ENCODE peak calls at places on chromosomes 2 and 18, in ten cellular contexts. U, D, X, Y, W, N, B, R, C and T are unnamed samples.

GRCh38 chr2:31558401-31559295 is 22.1 kb downstream of the SRD5A2 start:
- DNase-seq in U (peak; percentile 9), D (no peak), X (no peak), Y (no peak), W (no peak), N (no peak), B (no peak), R (peak; percentile 20), C (no peak), T (no peak)

GRCh38 chr2:69674301-69674640 is 30.7 kb upstream of the AAK1 start:
- DNase-seq in U (no peak), D (no peak), X (no peak), Y (no peak), W (peak; percentile 10), N (no peak), B (no peak), R (no peak), C (no peak), T (no peak)

GRCh38 chr2:235537186-235537585 is 43.3 kb downstream of the AGAP1 start:
- DNase-seq in U (no peak), D (no peak), X (no peak), Y (peak; percentile 38), W (no peak), N (no peak), B (no peak), R (no peak), C (no peak), T (no peak)

GRCh38 chr2:68357608-68358337 is 7.3 kb upstream of the PLEK start:
- DNase-seq in U (peak; percentile 38), D (no peak), X (peak; percentile 30), Y (no peak), W (no peak), N (no peak), B (peak; percentile 58), R (peak; percentile 58), C (no peak), T (no peak)

GRCh38 chr18:45106331-45106774 is 425.7 kb downstream of the SETBP1 start:
- DNase-seq in U (no peak), D (no peak), X (no peak), Y (no peak), W (no peak), N (no peak), B (no peak), R (no peak), C (no peak), T (no peak)

GRCh38 chr2:20491739-20492531 is 45.1 kb downstream of the RHOB start:
- DNase-seq in U (no peak), D (no peak), X (no peak), Y (no peak), W (no peak), N (no peak), B (peak; percentile 68), R (no peak), C (no peak), T (no peak)

GRCh38 chr18:79570266-79571201 is 109.1 kb upstream of the CTDP1 start:
- DNase-seq in U (no peak), D (no peak), X (peak; percentile 90), Y (no peak), W (no peak), N (no peak), B (peak; percentile 52), R (peak; percentile 87), C (no peak), T (no peak)

GRCh38 chr2:197152451-197153228 is 157.9 kb downstream of the ANKRD44 start:
- DNase-seq in U (no peak), D (no peak), X (no peak), Y (no peak), W (peak; percentile 43), N (peak; percentile 17), B (no peak), R (peak; percentile 72), C (no peak), T (no peak)

GRCh38 chr2:216107320-216107719 is 1.8 kb upstream of the XRCC5 start:
- DNase-seq in U (no peak), D (no peak), X (no peak), Y (no peak), W (no peak), N (no peak), B (no peak), R (no peak), C (no peak), T (no peak)